ENCODE peak calls at places on chromosomes 4 and X, in six cellular contexts. T, Q, G, O, C and H are unnamed samples.

GRCh38 chr4:168408620-168409019 is 71.7 kb downstream of the DDX60L start:
- DNase-seq in T (peak; percentile 42), Q (no peak), G (peak; percentile 53), O (peak; percentile 75), C (no peak), H (no peak)

GRCh38 chrX:24692305-24692704 is 1.4 kb upstream of the POLA1 start:
- DNase-seq in T (no peak), Q (no peak), G (no peak), O (no peak), C (no peak), H (no peak)

GRCh38 chrX:39336709-39337294 is 535.5 kb downstream of the MID1IP1 start:
- DNase-seq in T (no peak), Q (no peak), G (peak; percentile 23), O (no peak), C (no peak), H (no peak)

GRCh38 chr4:4502694-4503311 is 39.0 kb downstream of the STX18 start:
- DNase-seq in T (no peak), Q (no peak), G (no peak), O (no peak), C (no peak), H (no peak)

GRCh38 chr4:167966161-167966560 is 126.2 kb upstream of the ANXA10 start:
- DNase-seq in T (no peak), Q (no peak), G (no peak), O (no peak), C (no peak), H (no peak)

GRCh38 chr4:153523941-153524386 is 57.8 kb downstream of the TMEM131L start:
- DNase-seq in T (no peak), Q (no peak), G (no peak), O (no peak), C (no peak), H (no peak)

GRCh38 chrX:40108084-40108958 is 10.6 kb upstream of the BCOR start:
- DNase-seq in T (no peak), Q (no peak), G (peak; percentile 62), O (no peak), C (no peak), H (peak; percentile 87)

GRCh38 chr4:72286185-72286584 is 254.4 kb downstream of the NPFFR2 start:
- DNase-seq in T (peak; percentile 1), Q (no peak), G (no peak), O (no peak), C (no peak), H (no peak)

GRCh38 chr4:52407545-52407944 is 251.6 kb downstream of the USP46 start:
- DNase-seq in T (no peak), Q (peak; percentile 15), G (no peak), O (no peak), C (no peak), H (no peak)

GRCh38 chrX:79704325-79704724 is 310.2 kb upstream of the TBX22 start:
- DNase-seq in T (peak; percentile 22), Q (no peak), G (no peak), O (no peak), C (no peak), H (no peak)

GRCh38 chr4:122733805-122734155 is 1.3 kb downstream of the BBS12 start:
- DNase-seq in T (no peak), Q (no peak), G (no peak), O (no peak), C (no peak), H (no peak)

GRCh38 chrX:38154340-38154739 is 66.3 kb downstream of the SRPX start:
- DNase-seq in T (no peak), Q (no peak), G (no peak), O (no peak), C (no peak), H (no peak)

GRCh38 chrX:96425204-96425603 is 259.4 kb upstream of the DIAPH2 start:
- DNase-seq in T (no peak), Q (no peak), G (no peak), O (no peak), C (no peak), H (no peak)

GRCh38 chr4:829761-830655 is 4.1 kb upstream of the CPLX1 start:
- DNase-seq in T (no peak), Q (no peak), G (no peak), O (peak; percentile 57), C (no peak), H (no peak)

GRCh38 chrX:149372861-149373260 is 132.2 kb downstream of the IDS start:
- DNase-seq in T (no peak), Q (no peak), G (no peak), O (no peak), C (no peak), H (no peak)

GRCh38 chr4:157739237-157739636 is 433.6 kb downstream of the GASK1B start:
- DNase-seq in T (no peak), Q (no peak), G (no peak), O (no peak), C (no peak), H (no peak)

GRCh38 chr4:2248044-2248780 is 6.3 kb upstream of the HAUS3 start:
- DNase-seq in T (peak; percentile 24), Q (no peak), G (no peak), O (peak; percentile 53), C (no peak), H (peak; percentile 61)

GRCh38 chrX:39152106-39152649 is 350.9 kb downstream of the MID1IP1 start:
- DNase-seq in T (peak; percentile 65), Q (no peak), G (peak; percentile 49), O (no peak), C (peak; percentile 70), H (peak; percentile 42)

GRCh38 chr4:71231073-71231752 is 107.6 kb upstream of the SLC4A4 start:
- DNase-seq in T (no peak), Q (no peak), G (peak; percentile 81), O (peak; percentile 78), C (no peak), H (peak; percentile 89)

GRCh38 chrX:34437586-34437985 is 219.5 kb downstream of the TMEM47 start:
- DNase-seq in T (no peak), Q (no peak), G (peak; percentile 21), O (no peak), C (no peak), H (no peak)

GRCh38 chr4:73520821-73521220 is 39.3 kb downstream of the AFM start:
- DNase-seq in T (no peak), Q (peak; percentile 1), G (no peak), O (no peak), C (no peak), H (no peak)

GRCh38 chr4:182219400-182219799 is 23.8 kb upstream of the TENM3 start:
- DNase-seq in T (no peak), Q (no peak), G (no peak), O (no peak), C (no peak), H (no peak)

GRCh38 chrX:16807976-16808542 is 21.8 kb downstream of the TXLNG start:
- DNase-seq in T (no peak), Q (no peak), G (peak; percentile 20), O (no peak), C (peak; percentile 37), H (no peak)

GRCh38 chrX:16804923-16805464 is 18.7 kb downstream of the TXLNG start:
- DNase-seq in T (no peak), Q (no peak), G (no peak), O (no peak), C (no peak), H (no peak)

DNA sequence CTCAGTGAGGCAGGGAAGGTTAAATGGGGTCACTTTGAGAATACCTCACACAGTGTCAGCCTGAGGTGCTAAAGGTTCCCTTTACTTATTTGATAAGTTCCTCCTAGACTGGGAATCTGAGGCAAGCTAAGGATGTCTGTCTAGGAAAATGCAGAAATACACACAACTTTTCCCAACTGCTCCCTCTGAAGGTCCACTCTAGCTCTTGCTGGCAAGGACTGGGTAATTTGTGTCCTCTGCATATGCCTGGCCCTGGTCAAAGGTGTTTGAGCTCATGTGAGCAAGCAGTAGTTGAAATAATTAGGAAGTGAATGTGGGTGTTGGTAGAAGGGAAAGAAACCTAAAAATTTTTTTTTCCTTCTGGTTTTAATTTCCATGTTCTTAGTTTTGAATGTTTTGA is 21.3 kb downstream of the TXLNG start:
- DNase-seq in T (peak; percentile 23), Q (no peak), G (no peak), O (no peak), C (no peak), H (no peak)
- TF ChIP-seq CTCF in T (peak; percentile 45), Q (peak; percentile 42), G (peak; percentile 27), O (no peak), C (no peak), H (no peak)

DNA sequence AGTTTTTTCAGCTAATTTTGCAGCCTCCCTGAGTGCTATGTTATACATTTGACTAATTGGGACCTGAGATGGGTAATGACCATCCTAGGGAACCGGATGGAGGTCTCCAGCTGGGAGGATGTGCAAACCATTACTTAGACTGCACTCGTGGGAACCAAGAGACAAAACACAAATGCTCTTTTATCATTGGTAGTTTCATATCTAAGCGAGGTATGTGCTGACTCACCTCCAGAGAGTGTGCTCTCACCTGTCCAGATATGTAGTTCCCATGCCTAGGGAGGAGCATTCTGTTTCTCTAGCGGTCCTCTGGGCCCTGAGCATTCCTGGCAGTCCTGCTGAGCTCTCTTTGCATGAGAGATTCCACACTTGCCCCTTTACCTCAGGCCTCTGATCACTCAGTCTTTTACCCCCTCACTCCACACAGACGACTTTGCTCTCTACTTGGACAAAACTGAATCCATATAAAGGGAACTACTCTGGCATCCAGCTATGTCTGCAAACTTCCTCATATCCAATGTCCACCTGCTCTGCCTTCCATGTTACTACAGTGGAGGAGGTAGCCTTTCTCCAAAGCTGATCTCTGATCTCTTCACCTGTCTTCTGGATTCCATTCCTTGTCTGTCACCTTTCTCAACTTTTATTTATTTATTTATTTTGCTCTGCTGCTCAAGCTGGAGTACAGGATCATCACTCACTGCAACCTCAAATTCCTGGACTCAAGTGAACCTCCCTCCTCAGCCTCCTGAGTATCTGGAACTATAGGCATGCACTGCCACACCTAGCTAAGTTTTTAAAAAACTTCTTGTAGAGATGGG is 88.4 kb downstream of the LRP2BP start:
- DNase-seq in T (no peak), Q (peak; percentile 19), G (no peak), O (no peak), C (no peak), H (no peak)
- TF ChIP-seq POLR2AphosphoS5 in T (no peak), Q (no peak), G (no peak), O (no peak), C (no peak), H (no peak)

GRCh38 chr4:23477905-23478304 is 411.9 kb downstream of the PPARGC1A start:
- DNase-seq in T (no peak), Q (no peak), G (no peak), O (no peak), C (no peak), H (no peak)

GRCh38 chr4:23476514-23477090 is 413.2 kb downstream of the PPARGC1A start:
- DNase-seq in T (no peak), Q (no peak), G (no peak), O (no peak), C (no peak), H (no peak)
- TF ChIP-seq EP300 in T (no peak), Q (no peak), G (no peak), O (no peak), C (no peak), H (no peak)

GRCh38 chr4:154617820-154618317 is 5.4 kb upstream of the FGG start:
- DNase-seq in T (no peak), Q (no peak), G (no peak), O (no peak), C (no peak), H (no peak)

GRCh38 chr4:154616287-154616686 is 3.8 kb upstream of the FGG start:
- DNase-seq in T (no peak), Q (no peak), G (no peak), O (no peak), C (no peak), H (no peak)

GRCh38 chr4:154616731-154617130 is 4.3 kb upstream of the FGG start:
- DNase-seq in T (no peak), Q (no peak), G (no peak), O (no peak), C (no peak), H (no peak)

GRCh38 chr4:154620111-154620510 is 7.7 kb upstream of the FGG start:
- DNase-seq in T (no peak), Q (no peak), G (no peak), O (no peak), C (no peak), H (no peak)

GRCh38 chr4:154618708-154619315 is 6.4 kb upstream of the FGG start:
- DNase-seq in T (peak; percentile 39), Q (peak; percentile 27), G (peak; percentile 70), O (no peak), C (no peak), H (no peak)
- TF ChIP-seq CTCF in T (peak; percentile 74), Q (peak; percentile 72), G (peak; percentile 66), O (peak; percentile 45), C (peak; percentile 69), H (peak; percentile 56)